ENCODE peak calls at places on chromosomes 2 and 18, in five cellular contexts. Z is left ventricle myocardium superior; J is smooth muscle cell of the brain vasculature; A is NCI-H82; O is effector CD4-positive, alpha-beta T cell. E is an unnamed sample.

GRCh38 chr2:88880441-88880953 is 189.0 kb downstream of the RPIA start:
- DNase-seq in Z (no peak), J (peak), A (peak), O (no peak), E (no peak)

GRCh38 chr2:10495311-10495987 is 47.3 kb upstream of the ODC1 start:
- DNase-seq in Z (no peak), J (no peak), A (no peak), O (no peak), E (peak)

GRCh38 chr2:157476915-157477709 is 33.2 kb upstream of the CYTIP start:
- DNase-seq in Z (no peak), J (no peak), A (no peak), O (no peak), E (no peak)

GRCh38 chr18:22558945-22559385 is 141.2 kb upstream of the CTAGE1 start:
- DNase-seq in Z (peak), J (peak), A (peak), O (no peak), E (peak)

GRCh38 chr2:28193552-28194383 is 198.9 kb upstream of the FOSL2 start:
- DNase-seq in Z (no peak), J (no peak), A (peak), O (no peak), E (no peak)

GRCh38 chr2:47508641-47509040 is 105.7 kb downstream of the MSH2 start:
- DNase-seq in Z (no peak), J (no peak), A (no peak), O (no peak), E (no peak)

GRCh38 chr18:58363767-58364540 is 264.9 kb downstream of the ALPK2 start:
- DNase-seq in Z (no peak), J (no peak), A (no peak), O (no peak), E (no peak)

GRCh38 chr18:28767201-28767600 is 590.3 kb upstream of the CDH2 start:
- DNase-seq in Z (no peak), J (no peak), A (no peak), O (no peak), E (no peak)

GRCh38 chr2:215828528-215829184 is 184.7 kb downstream of the MREG start:
- DNase-seq in Z (no peak), J (no peak), A (peak), O (no peak), E (no peak)

GRCh38 chr2:63842149-63843061 is 709 bp downstream of the UGP2 start:
- DNase-seq in Z (peak), J (no peak), A (peak), O (no peak), E (peak)

GRCh38 chr2:118185210-118186109 is 97.2 kb downstream of the INSIG2 start:
- DNase-seq in Z (peak), J (no peak), A (peak), O (peak), E (peak)

GRCh38 chr2:226300487-226300886 is 499.1 kb downstream of the IRS1 start:
- DNase-seq in Z (no peak), J (no peak), A (no peak), O (no peak), E (no peak)

GRCh38 chr2:98608962-98609604 is 694 bp downstream of the UNC50 start:
- DNase-seq in Z (peak), J (no peak), A (peak), O (no peak), E (peak)

GRCh38 chr2:109213646-109214417 is 84.8 kb downstream of the SH3RF3 start:
- DNase-seq in Z (no peak), J (no peak), A (no peak), O (peak), E (no peak)

GRCh38 chr2:234680688-234681050 is 183.8 kb upstream of the ARL4C start:
- DNase-seq in Z (no peak), J (no peak), A (no peak), O (no peak), E (no peak)

GRCh38 chr2:13104765-13105164 is 388.0 kb downstream of the TRIB2 start:
- DNase-seq in Z (no peak), J (no peak), A (no peak), O (no peak), E (no peak)

GRCh38 chr2:74199275-74199701 is 873 bp downstream of the MTHFD2 start:
- DNase-seq in Z (peak), J (no peak), A (no peak), O (no peak), E (no peak)

GRCh38 chr18:69469444-69469919 is 68.8 kb downstream of the DOK6 start:
- DNase-seq in Z (no peak), J (no peak), A (no peak), O (no peak), E (peak)

GRCh38 chr2:113212245-113213060 is 38.7 kb downstream of the PSD4 start:
- DNase-seq in Z (peak), J (no peak), A (no peak), O (no peak), E (peak)

GRCh38 chr18:24055878-24056277 is 41.3 kb downstream of the TTC39C start:
- DNase-seq in Z (no peak), J (no peak), A (peak), O (no peak), E (no peak)

GRCh38 chr2:72722492-72723090 is 103.2 kb downstream of the EXOC6B start:
- DNase-seq in Z (no peak), J (no peak), A (no peak), O (no peak), E (no peak)

GRCh38 chr2:229650886-229651285 is 63.5 kb downstream of the DNER start:
- DNase-seq in Z (no peak), J (no peak), A (no peak), O (no peak), E (no peak)

GRCh38 chr18:37355772-37356171 is 209.8 kb downstream of the CELF4 start:
- DNase-seq in Z (no peak), J (no peak), A (no peak), O (no peak), E (no peak)

GRCh38 chr2:88234760-88235159 is 64.6 kb downstream of the THNSL2 start:
- DNase-seq in Z (no peak), J (no peak), A (no peak), O (no peak), E (no peak)

GRCh38 chr2:120963997-120964396 is 228.3 kb downstream of the GLI2 start:
- DNase-seq in Z (no peak), J (no peak), A (no peak), O (no peak), E (no peak)

GRCh38 chr2:191618789-191619185 is 59.1 kb upstream of the NABP1 start:
- DNase-seq in Z (no peak), J (no peak), A (no peak), O (no peak), E (no peak)

GRCh38 chr2:98170076-98170475 is 83.1 kb downstream of the VWA3B start:
- DNase-seq in Z (no peak), J (no peak), A (no peak), O (no peak), E (no peak)

GRCh38 chr18:46378864-46379207 is 274.7 kb downstream of the HAUS1 start:
- DNase-seq in Z (no peak), J (no peak), A (no peak), O (no peak), E (peak)

GRCh38 chr2:233081232-233081730 is 21.1 kb downstream of the INPP5D start:
- DNase-seq in Z (no peak), J (no peak), A (no peak), O (peak), E (peak)

GRCh38 chr18:3209859-3210569 is 9.8 kb downstream of the MYOM1 start:
- DNase-seq in Z (no peak), J (no peak), A (no peak), O (no peak), E (no peak)

GRCh38 chr18:45456076-45457066 is 158.9 kb upstream of the SLC14A2 start:
- DNase-seq in Z (peak), J (no peak), A (no peak), O (no peak), E (no peak)

GRCh38 chr2:108220942-108221541 is 18.7 kb upstream of the SULT1C3 start:
- DNase-seq in Z (peak), J (no peak), A (no peak), O (no peak), E (peak)

GRCh38 chr2:219629976-219630695 is 2.7 kb downstream of the SLC4A3 start:
- DNase-seq in Z (peak), J (no peak), A (no peak), O (no peak), E (peak)

GRCh38 chr2:150204449-150204848 is 283.0 kb downstream of the RND3 start:
- DNase-seq in Z (no peak), J (no peak), A (no peak), O (no peak), E (no peak)

GRCh38 chr2:230184727-230185578 is 34.8 kb downstream of the SP110 start:
- DNase-seq in Z (no peak), J (no peak), A (no peak), O (no peak), E (no peak)

GRCh38 chr18:50313031-50313607 is 25.6 kb upstream of the CXXC1 start:
- DNase-seq in Z (no peak), J (no peak), A (no peak), O (no peak), E (no peak)

GRCh38 chr18:2526320-2526719 is 45.0 kb downstream of the METTL4 start:
- DNase-seq in Z (no peak), J (no peak), A (peak), O (no peak), E (no peak)

GRCh38 chr2:205614965-205615364 is 67.3 kb upstream of the NRP2 start:
- DNase-seq in Z (no peak), J (no peak), A (no peak), O (no peak), E (no peak)

GRCh38 chr2:38997784-38998183 is 108.1 kb downstream of the ARHGEF33 start:
- DNase-seq in Z (no peak), J (peak), A (no peak), O (no peak), E (no peak)

GRCh38 chr18:52869942-52870907 is 530.2 kb downstream of the DCC start:
- DNase-seq in Z (no peak), J (no peak), A (peak), O (no peak), E (peak)